ENCODE peak calls at places on chromosomes 13 and 19, in eight cellular contexts. G, K, J, N, A, F, Y and E are unnamed samples.

GRCh38 chr19:41083516-41083915 is 4.7 kb upstream of the CYP2A13 start:
- DNase-seq in G (no peak), Y (peak; percentile 75), N (no peak), J (no peak), F (no peak), A (no peak), K (no peak), E (no peak)

GRCh38 chr13:43564941-43565340 is 221.8 kb downstream of the ENOX1 start:
- DNase-seq in N (no peak), F (no peak), K (no peak), Y (no peak), J (peak; percentile 2), A (no peak), G (peak; percentile 6), E (no peak)

GRCh38 chr13:33262997-33263396 is 22.6 kb downstream of the STARD13 start:
- DNase-seq in N (no peak), G (peak; percentile 9), Y (no peak), J (no peak), F (no peak), A (no peak), K (peak; percentile 10), E (no peak)

GRCh38 chr19:3458229-3458555 is 22.1 kb downstream of the SMIM24 start:
- DNase-seq in K (no peak), A (peak; percentile 38), N (no peak), F (no peak), G (no peak), J (no peak), Y (no peak), E (no peak)

GRCh38 chr19:50695251-50696064 is 24.1 kb downstream of the SHANK1 start:
- DNase-seq in G (no peak), Y (no peak), N (peak; percentile 69), K (no peak), F (no peak), A (no peak), J (peak; percentile 9), E (no peak)

GRCh38 chr19:29483944-29484581 is 41.7 kb upstream of the VSTM2B start:
- DNase-seq in G (no peak), A (no peak), F (no peak), N (no peak), Y (no peak), J (no peak), K (no peak), E (no peak)

GRCh38 chr19:28883241-28883693 is 329.7 kb downstream of the UQCRFS1 start:
- DNase-seq in J (no peak), N (peak; percentile 20), Y (no peak), A (no peak), K (peak; percentile 25), G (no peak), F (no peak), E (no peak)

GRCh38 chr19:10514211-10515145 is 2.8 kb downstream of the S1PR5 start:
- DNase-seq in N (no peak), G (no peak), J (no peak), Y (peak; percentile 7), A (no peak), F (peak; percentile 23), K (no peak), E (no peak)

GRCh38 chr19:13016628-13017305 is 21.5 kb downstream of the NFIX start:
- DNase-seq in F (no peak), G (no peak), A (no peak), N (peak; percentile 43), Y (no peak), J (no peak), K (no peak), E (peak; percentile 23)

GRCh38 chr13:93345061-93345460 is 118.5 kb downstream of the GPC6 start:
- DNase-seq in G (no peak), N (no peak), F (no peak), J (no peak), A (no peak), Y (no peak), K (no peak), E (no peak)

GRCh38 chr19:49875801-49876421 is 1.2 kb downstream of the AKT1S1 start:
- DNase-seq in A (peak; percentile 86), Y (peak; percentile 69), N (peak; percentile 65), F (peak; percentile 64), K (peak; percentile 66), G (peak; percentile 72), J (peak; percentile 64), E (no peak)

GRCh38 chr13:26011996-26012688 is 39.7 kb downstream of the SHISA2 start:
- DNase-seq in N (no peak), F (no peak), K (no peak), J (no peak), A (peak; percentile 68), Y (no peak), G (no peak), E (peak; percentile 47)

GRCh38 chr13:75430618-75431209 is 51.3 kb downstream of the TBC1D4 start:
- DNase-seq in G (no peak), F (no peak), J (no peak), Y (no peak), N (no peak), K (no peak), A (no peak), E (no peak)

GRCh38 chr19:34135401-34135800 is 36.9 kb upstream of the LSM14A start:
- DNase-seq in J (no peak), G (no peak), F (no peak), K (no peak), N (no peak), A (no peak), Y (no peak), E (no peak)

GRCh38 chr13:35926859-35927530 is 204.2 kb downstream of the DCLK1 start:
- DNase-seq in Y (no peak), N (no peak), K (no peak), F (no peak), G (no peak), A (no peak), J (no peak), E (no peak)

GRCh38 chr19:16542894-16543498 is 759 bp upstream of the CHERP start:
- DNase-seq in F (no peak), K (no peak), G (peak; percentile 50), Y (no peak), A (no peak), N (no peak), J (peak; percentile 28), E (no peak)